ENCODE peak calls at places on chromosomes 6 and 20, in four cellular contexts. O, Q, R and V are unnamed samples.

GRCh38 chr6:14857501-14857900 is 388.4 kb upstream of the JARID2 start:
- DNase-seq in O (peak; percentile 15), R (peak; percentile 69), Q (no peak), V (no peak)

GRCh38 chr6:3518356-3518841 is 61.5 kb upstream of the SLC22A23 start:
- DNase-seq in O (no peak), Q (peak; percentile 73), R (no peak), V (no peak)

GRCh38 chr6:82875573-82876185 is 190.0 kb downstream of the UBE3D start:
- DNase-seq in R (no peak), Q (peak; percentile 31), O (no peak), V (no peak)

GRCh38 chr6:142009647-142010046 is 123.1 kb upstream of the GJE1 start:
- DNase-seq in R (no peak), Q (peak; percentile 46), O (no peak), V (no peak)

GRCh38 chr20:58403272-58403671 is 14.2 kb downstream of the VAPB start:
- DNase-seq in O (peak; percentile 38), Q (no peak), R (no peak), V (no peak)

GRCh38 chr6:123994891-123995635 is 191.4 kb downstream of the NKAIN2 start:
- DNase-seq in Q (no peak), O (no peak), R (no peak), V (no peak)

GRCh38 chr20:33796907-33797544 is 14.1 kb upstream of the CHMP4B start:
- DNase-seq in O (no peak), R (no peak), Q (no peak), V (no peak)

GRCh38 chr6:159190460-159190859 is 21.3 kb downstream of the FNDC1 start:
- DNase-seq in O (no peak), Q (no peak), R (no peak), V (no peak)

GRCh38 chr20:43537921-43538854 is 20.6 kb upstream of the SGK2 start:
- DNase-seq in R (peak; percentile 71), O (peak; percentile 59), Q (no peak), V (no peak)

GRCh38 chr6:70479236-70479635 is 65.9 kb downstream of the FAM135A start:
- DNase-seq in R (no peak), O (no peak), Q (no peak), V (no peak)

GRCh38 chr6:42790549-42791181 is 8.8 kb downstream of the BICRAL start:
- DNase-seq in O (no peak), R (no peak), Q (no peak), V (no peak)

GRCh38 chr6:169972736-169973135 is 221.3 kb downstream of the ERMARD start:
- DNase-seq in Q (no peak), R (peak; percentile 45), O (no peak), V (no peak)

GRCh38 chr6:128932061-128932460 is 49.1 kb downstream of the LAMA2 start:
- DNase-seq in O (no peak), R (no peak), Q (peak; percentile 24), V (no peak)

GRCh38 chr6:111211411-111212030 is 124.2 kb downstream of the SLC16A10 start:
- DNase-seq in O (no peak), R (no peak), Q (no peak), V (no peak)

GRCh38 chr6:71408966-71409723 is 120.5 kb downstream of the OGFRL1 start:
- DNase-seq in O (no peak), Q (no peak), R (no peak), V (no peak)

GRCh38 chr20:63553251-63553932 is 567 bp upstream of the FNDC11 start:
- DNase-seq in R (peak; percentile 87), Q (no peak), O (peak; percentile 94), V (peak; percentile 7)

GRCh38 chr6:89281779-89282246 is 33.3 kb downstream of the GABRR2 start:
- DNase-seq in Q (no peak), R (no peak), O (peak; percentile 91), V (no peak)

GRCh38 chr6:32327103-32327502 is 44.6 kb downstream of the TSBP1 start:
- DNase-seq in O (peak; percentile 28), Q (no peak), R (no peak), V (no peak)

GRCh38 chr6:140437619-140438345 is 1063.3 kb upstream of the CITED2 start:
- DNase-seq in O (peak; percentile 11), R (no peak), Q (no peak), V (no peak)

GRCh38 chr6:15870354-15871043 is 207.7 kb upstream of the DTNBP1 start:
- DNase-seq in Q (no peak), R (no peak), O (no peak), V (no peak)

GRCh38 chr6:1526689-1527088 is 83.0 kb upstream of the FOXC1 start:
- DNase-seq in O (no peak), Q (no peak), R (no peak), V (no peak)

GRCh38 chr6:110233769-110234374 is 53.6 kb downstream of the CDC40 start:
- DNase-seq in R (no peak), O (peak; percentile 59), Q (no peak), V (no peak)

GRCh38 chr6:149917679-149918078 is 5.2 kb downstream of the RAET1G start:
- DNase-seq in Q (no peak), R (no peak), O (no peak), V (no peak)

GRCh38 chr6:120965814-120966213 is 368.5 kb downstream of the TBC1D32 start:
- DNase-seq in O (peak; percentile 10), Q (no peak), R (no peak), V (no peak)

GRCh38 chr20:51797357-51798025 is 4.8 kb downstream of the SALL4 start:
- DNase-seq in Q (no peak), O (no peak), R (no peak), V (no peak)

DNA sequence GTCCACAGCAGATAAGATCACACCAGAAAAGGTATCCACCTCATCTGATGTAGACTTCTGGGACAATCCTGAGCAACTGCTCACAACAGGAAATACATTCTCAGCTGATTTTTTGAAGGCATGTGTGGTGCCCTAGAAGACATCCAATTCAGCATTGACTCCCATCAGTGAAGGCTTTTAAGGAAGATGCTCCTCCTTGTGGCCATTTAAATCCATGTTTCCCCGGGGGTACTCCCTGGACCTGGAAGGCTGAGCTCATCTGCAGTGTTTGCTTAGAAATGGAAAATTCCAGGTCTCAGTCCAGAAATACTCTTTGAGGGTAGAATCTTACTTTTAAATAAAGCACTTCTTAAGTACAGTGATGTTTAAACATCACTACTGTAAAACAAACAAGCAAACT is 195.5 kb upstream of the PDE10A start:
- DNase-seq in Q (no peak), R (no peak), O (no peak), V (no peak)
- TF ChIP-seq CTCF in Q (no peak), R (no peak), O (no peak), V (no peak)

DNA sequence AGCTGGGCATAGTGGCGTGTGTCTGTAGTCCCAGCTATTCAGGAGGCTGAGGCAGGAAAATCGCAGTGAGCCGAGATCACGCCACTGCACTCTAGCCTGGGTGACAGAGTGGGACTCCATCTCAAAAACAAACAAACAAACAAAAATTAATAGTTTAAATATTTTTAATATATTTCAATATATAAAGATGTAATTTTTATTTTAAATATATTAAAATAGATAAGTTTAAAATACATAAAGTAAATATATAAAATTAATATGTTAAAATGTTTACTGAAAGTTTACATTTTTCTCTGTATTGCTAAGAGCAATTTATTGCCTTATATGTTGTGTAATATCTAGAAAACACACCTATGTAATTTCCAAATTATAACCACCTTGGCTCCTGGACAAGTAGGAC is 44.7 kb upstream of the ESR1 start:
- DNase-seq in Q (no peak), R (no peak), O (no peak), V (no peak)
- H3K4me3 ChIP-seq in Q (no peak overlapping the region), R (peak overlapping the region; percentile 44), O (no peak overlapping the region), V (no peak overlapping the region)

GRCh38 chr20:1429143-1429728 is 36.4 kb upstream of the FKBP1A start:
- DNase-seq in O (no peak), Q (no peak), R (no peak), V (no peak)

GRCh38 chr20:1424336-1424735 is 31.5 kb upstream of the FKBP1A start:
- DNase-seq in R (no peak), O (no peak), Q (no peak), V (no peak)

GRCh38 chr20:1430004-1430451 is 36.6 kb downstream of the NSFL1C start:
- DNase-seq in Q (no peak), R (no peak), O (no peak), V (peak; percentile 57)

GRCh38 chr20:1426231-1426849 is 33.5 kb upstream of the FKBP1A start:
- DNase-seq in R (no peak), O (no peak), Q (no peak), V (no peak)

DNA sequence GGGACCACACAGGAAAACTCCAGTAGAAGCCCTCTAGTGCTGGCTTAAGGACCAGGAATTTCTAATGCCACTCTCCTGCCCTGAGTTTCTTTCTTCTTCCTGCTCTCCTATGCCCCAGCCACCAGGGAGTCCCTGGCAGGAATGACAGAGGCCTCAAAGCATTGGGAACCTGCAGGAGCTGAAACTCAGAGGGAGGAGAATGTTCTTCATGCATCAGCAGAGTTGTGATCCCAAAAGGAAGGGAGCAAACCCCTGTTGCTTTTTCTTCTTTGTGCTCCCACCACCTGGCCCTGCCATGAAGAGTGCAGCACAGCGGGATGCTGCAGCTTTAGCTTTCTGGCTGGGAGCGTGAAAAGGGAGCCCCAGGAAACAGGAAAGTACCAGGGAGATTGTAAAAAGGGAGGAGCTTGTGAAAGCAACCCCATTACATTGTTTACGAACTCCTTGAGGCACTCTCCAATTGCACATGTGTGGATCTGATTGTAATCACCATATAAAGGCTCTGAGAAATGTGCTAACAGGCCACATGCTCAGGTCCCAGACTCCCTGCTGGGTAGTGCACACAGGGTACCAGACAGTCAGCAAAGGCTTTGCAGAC is 34.7 kb upstream of the FKBP1A start:
- DNase-seq in Q (no peak), R (no peak), O (no peak), V (no peak)
- TF ChIP-seq CTCF in Q (peak; percentile 4), R (no peak), O (no peak), V (no peak)

GRCh38 chr20:46004813-46005505 is 3.7 kb upstream of the MMP9 start:
- DNase-seq in R (no peak), O (peak; percentile 46), Q (no peak), V (no peak)

GRCh38 chr20:46006031-46006430 is 2.7 kb upstream of the MMP9 start:
- DNase-seq in Q (no peak), O (no peak), R (no peak), V (no peak)

GRCh38 chr20:46001498-46001897 is 7.2 kb upstream of the MMP9 start:
- DNase-seq in Q (no peak), O (no peak), R (no peak), V (no peak)

GRCh38 chr20:46002008-46002407 is 6.7 kb upstream of the MMP9 start:
- DNase-seq in O (no peak), Q (no peak), R (no peak), V (no peak)

GRCh38 chr20:46004187-46004586 is 4.5 kb upstream of the MMP9 start:
- DNase-seq in O (no peak), R (no peak), Q (no peak), V (no peak)
- H3K4me3 ChIP-seq in O (no peak overlapping the region), R (no peak overlapping the region), Q (no peak overlapping the region), V (no peak overlapping the region)

DNA sequence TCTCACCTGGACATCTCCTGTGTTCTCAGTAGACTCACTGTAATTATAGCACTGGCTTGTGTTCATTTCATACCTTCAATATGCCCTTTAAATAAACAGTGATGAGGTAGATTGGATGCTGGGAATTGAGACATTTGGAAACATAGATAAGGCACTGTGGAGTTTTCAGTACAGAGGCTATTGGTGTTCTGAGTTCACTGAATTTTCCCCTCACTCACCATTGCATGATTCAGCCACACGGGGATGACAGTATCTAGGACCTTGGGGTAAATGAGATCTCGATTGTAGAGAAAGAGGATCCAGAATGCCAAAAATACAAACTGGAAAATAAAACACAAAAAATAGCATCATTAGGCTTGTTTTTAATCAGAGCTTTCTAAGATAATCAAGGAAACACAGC is 12.5 kb downstream of the ADTRP start:
- DNase-seq in Q (no peak), R (no peak), O (no peak), V (no peak)
- TF ChIP-seq CTCF in Q (peak; percentile 15), R (no peak), O (no peak), V (peak; percentile 10)